ENCODE peak calls at places on chromosomes 11 and 22, in five cellular contexts. N, C, U, Y and E are unnamed samples.

GRCh38 chr11:69122642-69123431 is 32.9 kb upstream of the SMIM38 start:
- DNase-seq in N (peak; percentile 86), C (peak; percentile 84), U (peak; percentile 69), Y (peak; percentile 74), E (peak; percentile 82)

GRCh38 chr11:27582686-27583085 is 76.1 kb upstream of the LIN7C start:
- DNase-seq in N (no peak), C (no peak), U (no peak), Y (no peak), E (no peak)

GRCh38 chr11:2207212-2207611 is 35.6 kb upstream of the TH start:
- DNase-seq in N (no peak), C (no peak), U (no peak), Y (peak; percentile 40), E (no peak)

GRCh38 chr11:3225826-3226750 is 6.1 kb downstream of the MRGPRE start:
- DNase-seq in N (no peak), C (no peak), U (no peak), Y (peak; percentile 56), E (no peak)

GRCh38 chr11:121814962-121815361 is 301.1 kb downstream of the BLID start:
- DNase-seq in N (no peak), C (peak; percentile 73), U (no peak), Y (no peak), E (no peak)

GRCh38 chr11:332651-333480 is 12.2 kb upstream of the IFITM3 start:
- DNase-seq in N (no peak), C (no peak), U (no peak), Y (no peak), E (no peak)

GRCh38 chr11:58685973-58686720 is 45.6 kb downstream of the GLYAT start:
- DNase-seq in N (no peak), C (no peak), U (no peak), Y (no peak), E (no peak)

GRCh38 chr11:12248330-12248729 is 129.0 kb upstream of the PARVA start:
- DNase-seq in N (peak; percentile 82), C (peak; percentile 40), U (peak; percentile 76), Y (peak; percentile 80), E (no peak)

GRCh38 chr11:104549019-104549418 is 349.2 kb downstream of the CASP12 start:
- DNase-seq in N (no peak), C (no peak), U (no peak), Y (no peak), E (no peak)

GRCh38 chr11:95085117-95085825 is 4.4 kb upstream of the ENDOD1 start:
- DNase-seq in N (no peak), C (no peak), U (no peak), Y (no peak), E (no peak)

GRCh38 chr22:16801571-16801970 is 23.6 kb downstream of the XKR3 start:
- DNase-seq in N (no peak), C (no peak), U (no peak), Y (no peak), E (no peak)

GRCh38 chr11:106131998-106132397 is 54.5 kb downstream of the AASDHPPT start:
- DNase-seq in N (no peak), C (no peak), U (no peak), Y (no peak), E (no peak)

GRCh38 chr22:26648011-26648497 is 9.3 kb upstream of the MIAT start:
- DNase-seq in N (peak; percentile 62), C (no peak), U (no peak), Y (no peak), E (no peak)

GRCh38 chr11:133271206-133271605 is 261.1 kb downstream of the OPCML start:
- DNase-seq in N (no peak), C (no peak), U (no peak), Y (no peak), E (no peak)

GRCh38 chr11:83272627-83273026 is 13.5 kb downstream of the CCDC90B start:
- DNase-seq in N (no peak), C (peak; percentile 85), U (peak; percentile 34), Y (no peak), E (no peak)

GRCh38 chr11:57181678-57182305 is at the start of gene LRRC55:
- DNase-seq in N (no peak), C (no peak), U (no peak), Y (no peak), E (no peak)

GRCh38 chr11:107501713-107502112 is 44.1 kb upstream of the CWF19L2 start:
- DNase-seq in N (peak; percentile 56), C (no peak), U (no peak), Y (no peak), E (no peak)

GRCh38 chr22:37639771-37640590 is 512 bp downstream of the SH3BP1 start:
- DNase-seq in N (peak; percentile 68), C (no peak), U (no peak), Y (no peak), E (peak; percentile 74)

GRCh38 chr11:66002648-66003225 is 434 bp downstream of the BANF1 start:
- DNase-seq in N (no peak), C (peak; percentile 37), U (peak; percentile 57), Y (no peak), E (peak; percentile 83)

GRCh38 chr22:42939941-42940653 is 74.9 kb downstream of the PACSIN2 start:
- DNase-seq in N (peak; percentile 68), C (peak; percentile 90), U (peak; percentile 77), Y (no peak), E (no peak)

GRCh38 chr11:74636633-74637184 is 44.3 kb downstream of the POLD3 start:
- DNase-seq in N (no peak), C (peak; percentile 91), U (peak; percentile 74), Y (no peak), E (no peak)

GRCh38 chr22:45226681-45227186 is 14.0 kb downstream of the KIAA0930 start:
- DNase-seq in N (no peak), C (peak; percentile 37), U (peak; percentile 43), Y (peak; percentile 65), E (no peak)

GRCh38 chr22:46971141-46971775 is 208.8 kb downstream of the TBC1D22A start:
- DNase-seq in N (no peak), C (peak; percentile 27), U (peak; percentile 85), Y (peak; percentile 64), E (no peak)

GRCh38 chr11:124807660-124808270 is 7.6 kb upstream of the MSANTD2 start:
- DNase-seq in N (no peak), C (no peak), U (no peak), Y (no peak), E (no peak)

GRCh38 chr11:79845002-79845709 is 404.3 kb upstream of the TENM4 start:
- DNase-seq in N (no peak), C (no peak), U (no peak), Y (no peak), E (no peak)

GRCh38 chr11:113163291-113164030 is 150.9 kb upstream of the TTC12 start:
- DNase-seq in N (no peak), C (peak; percentile 2), U (peak; percentile 67), Y (no peak), E (no peak)
- TF ChIP-seq CTCF in N (no peak), C (peak; percentile 13), U (peak; percentile 52), Y (no peak), E (no peak)

DNA sequence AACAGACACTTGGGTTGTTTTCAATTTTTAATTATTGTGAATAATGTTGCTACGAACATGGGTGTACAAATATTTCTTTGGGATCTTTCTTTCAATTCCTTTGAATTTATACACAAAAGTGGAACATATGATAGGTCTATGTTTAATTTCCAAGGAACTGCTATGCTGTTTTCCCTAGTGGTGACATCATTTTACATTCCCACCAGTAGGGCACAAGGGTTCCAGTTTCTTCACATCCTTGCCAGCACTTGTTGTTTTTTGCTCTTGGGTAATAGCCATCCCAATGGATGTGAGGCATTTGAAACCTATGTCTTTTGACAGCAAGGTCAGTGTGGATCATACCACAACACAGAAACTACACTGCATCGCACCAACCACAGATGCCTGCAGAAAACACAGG is 41.8 kb upstream of the SCN3B start:
- DNase-seq in N (no peak), C (peak; percentile 11), U (no peak), Y (no peak), E (no peak)
- TF ChIP-seq CTCF in N (no peak), C (no peak), U (no peak), Y (no peak), E (no peak)

GRCh38 chr11:47184711-47185304 is 1.4 kb downstream of the PACSIN3 start:
- DNase-seq in N (no peak), C (no peak), U (peak; percentile 19), Y (no peak), E (no peak)

GRCh38 chr11:47186076-47186936 is at the start of gene PACSIN3:
- DNase-seq in N (peak; percentile 54), C (peak; percentile 42), U (peak; percentile 59), Y (no peak), E (peak; percentile 78)

GRCh38 chr11:47183969-47184368 is 2.3 kb downstream of the PACSIN3 start:
- DNase-seq in N (no peak), C (no peak), U (no peak), Y (no peak), E (no peak)

GRCh38 chr11:47186937-47187681 is 875 bp upstream of the PACSIN3 start:
- DNase-seq in N (peak; percentile 68), C (peak; percentile 48), U (peak; percentile 43), Y (no peak), E (peak; percentile 68)

GRCh38 chr11:47185305-47186075 is 744 bp downstream of the PACSIN3 start:
- DNase-seq in N (no peak), C (peak; percentile 58), U (peak; percentile 43), Y (no peak), E (no peak)
- TF ChIP-seq CTCF in N (no peak), C (no peak), U (no peak), Y (no peak), E (no peak)

GRCh38 chr11:78630561-78631303 is 56.1 kb upstream of the NARS2 start:
- DNase-seq in N (no peak), C (no peak), U (no peak), Y (no peak), E (no peak)
- TF ChIP-seq CTCF in N (no peak), C (no peak), U (no peak), Y (no peak), E (no peak)